ENCODE peak calls at places on chromosomes 4 and X, in six cellular contexts. V is colonic mucosa, J is left cardiac atrium, X is MG63, D is hypothalamus, Q is GM13977. O is an unnamed sample.
A peak's percentile ranks its signal among the peaks of the same experiment; 100 is the strongest.

GRCh38 chr4:112329672-112330372 is 32.7 kb downstream of the ALPK1 start:
- DNase-seq in V (no peak), Q (no peak), X (no peak), D (no peak), J (no peak), O (no peak)

GRCh38 chr4:8353912-8354453 is 84.4 kb downstream of the HTRA3 start:
- DNase-seq in V (no peak), X (peak; percentile 86), D (no peak), J (no peak), Q (no peak), O (no peak)

GRCh38 chrX:100447563-100448397 is 37.7 kb upstream of the PCDH19 start:
- DNase-seq in D (no peak), J (peak; percentile 56), V (peak; percentile 25), X (peak; percentile 42), Q (peak; percentile 44), O (peak; percentile 72)

GRCh38 chr4:41257257-41257900 is 651 bp downstream of the UCHL1 start:
- DNase-seq in Q (peak; percentile 45), D (peak; percentile 47), V (peak; percentile 32), X (peak; percentile 74), J (peak; percentile 53), O (peak; percentile 75)

GRCh38 chr4:10730019-10730418 is 45.5 kb upstream of the CLNK start:
- DNase-seq in Q (no peak), D (no peak), J (no peak), X (no peak), V (no peak), O (no peak)

GRCh38 chrX:102835504-102836146 is 101.4 kb upstream of the RAB40AL start:
- DNase-seq in J (no peak), V (no peak), Q (peak; percentile 7), X (no peak), D (no peak), O (peak; percentile 7)

GRCh38 chrX:153539171-153539978 is 21.9 kb downstream of the ATP2B3 start:
- DNase-seq in J (peak; percentile 72), D (peak; percentile 51), Q (peak; percentile 81), V (peak; percentile 68), X (peak; percentile 51), O (peak; percentile 83)

GRCh38 chr4:148016063-148016637 is 284.3 kb downstream of the ARHGAP10 start:
- DNase-seq in X (no peak), Q (no peak), V (no peak), J (no peak), D (no peak), O (no peak)

GRCh38 chr4:169060396-169061081 is 50.5 kb upstream of the CBR4 start:
- DNase-seq in J (peak; percentile 34), D (no peak), V (peak; percentile 50), X (no peak), Q (no peak), O (no peak)

GRCh38 chr4:82515705-82516104 is 46.1 kb downstream of the TMEM150C start:
- DNase-seq in J (peak; percentile 60), Q (no peak), X (peak; percentile 87), V (no peak), D (peak; percentile 35), O (no peak)

GRCh38 chr4:141066690-141067089 is 66.6 kb downstream of the RNF150 start:
- DNase-seq in V (no peak), X (no peak), Q (no peak), J (no peak), D (no peak), O (no peak)

GRCh38 chr4:53688186-53688790 is 97.0 kb upstream of the LNX1 start:
- DNase-seq in V (no peak), D (no peak), Q (peak; percentile 9), X (peak; percentile 100), J (no peak), O (no peak)

GRCh38 chr4:189838821-189839497 is 101.7 kb upstream of the FRG1 start:
- DNase-seq in D (no peak), X (no peak), J (no peak), V (no peak), Q (no peak), O (no peak)

GRCh38 chr4:68463796-68464195 is 16.5 kb downstream of the TMPRSS11E start:
- DNase-seq in Q (no peak), J (no peak), X (no peak), V (no peak), D (no peak), O (no peak)

GRCh38 chrX:2696698-2697215 is 5.7 kb downstream of the CD99 start:
- DNase-seq in D (no peak), J (no peak), V (no peak), X (peak; percentile 79), Q (peak; percentile 67), O (no peak)

GRCh38 chr4:52838729-52839722 is 23.1 kb upstream of the RASL11B start:
- DNase-seq in V (no peak), X (no peak), Q (no peak), D (no peak), J (no peak), O (no peak)

GRCh38 chr4:87075876-87076275 is 141.1 kb downstream of the AFF1 start:
- DNase-seq in V (no peak), X (no peak), Q (no peak), J (no peak), D (no peak), O (no peak)

GRCh38 chr4:1285790-1286553 is 3.7 kb upstream of the MAEA start:
- DNase-seq in V (peak; percentile 32), X (peak; percentile 41), J (no peak), D (no peak), Q (peak; percentile 44), O (no peak)

GRCh38 chr4:3644849-3645627 is 112.8 kb upstream of the LRPAP1 start:
- DNase-seq in J (peak; percentile 37), X (peak; percentile 54), V (no peak), Q (no peak), D (no peak), O (no peak)

GRCh38 chr4:44760142-44760898 is 34.0 kb upstream of the GNPDA2 start:
- DNase-seq in Q (peak; percentile 7), V (no peak), J (no peak), X (no peak), D (no peak), O (peak; percentile 19)

GRCh38 chr4:166421556-166422156 is 548.6 kb downstream of the TLL1 start:
- DNase-seq in V (no peak), Q (no peak), X (peak; percentile 98), D (no peak), J (no peak), O (no peak)

GRCh38 chr4:153722036-153722435 is 37.8 kb downstream of the RNF175 start:
- DNase-seq in X (no peak), Q (no peak), J (no peak), D (no peak), V (no peak), O (no peak)

GRCh38 chr4:38005637-38006036 is 45.4 kb downstream of the PTTG2 start:
- DNase-seq in X (no peak), V (no peak), Q (no peak), D (no peak), J (no peak), O (no peak)

GRCh38 chrX:34778961-34779360 is 121.9 kb upstream of the TMEM47 start:
- DNase-seq in D (no peak), J (no peak), X (no peak), Q (no peak), V (no peak), O (no peak)

GRCh38 chrX:154840856-154841255 is 6.4 kb upstream of the SMIM9 start:
- DNase-seq in Q (peak; percentile 42), D (no peak), J (no peak), V (no peak), X (no peak), O (peak; percentile 22)

GRCh38 chrX:1546601-1547275 is 9.8 kb upstream of the P2RY8 start:
- DNase-seq in X (no peak), V (peak; percentile 15), D (no peak), J (peak; percentile 34), Q (no peak), O (no peak)

GRCh38 chr4:168021666-168022065 is 70.7 kb upstream of the ANXA10 start:
- DNase-seq in J (no peak), V (no peak), Q (no peak), D (no peak), X (no peak), O (no peak)

GRCh38 chr4:8285143-8285975 is 15.8 kb downstream of the HTRA3 start:
- DNase-seq in V (no peak), J (peak; percentile 20), D (no peak), X (no peak), Q (no peak), O (no peak)

GRCh38 chr4:139167774-139168444 is 9.1 kb downstream of the ELF2 start:
- DNase-seq in X (no peak), V (no peak), D (no peak), Q (peak; percentile 22), J (no peak), O (no peak)

GRCh38 chr4:145352438-145353145 is 129.1 kb upstream of the SMAD1 start:
- DNase-seq in X (peak; percentile 18), V (no peak), D (peak; percentile 37), J (no peak), Q (no peak), O (no peak)

GRCh38 chr4:84726356-84726755 is 143.4 kb downstream of the CDS1 start:
- DNase-seq in J (no peak), Q (no peak), V (no peak), X (peak; percentile 2), D (no peak), O (no peak)

GRCh38 chrX:107729558-107730297 is 45.9 kb downstream of the TSC22D3 start:
- DNase-seq in D (no peak), Q (no peak), J (no peak), V (no peak), X (no peak), O (no peak)

GRCh38 chr4:27082786-27083185 is 222.1 kb downstream of the STIM2 start:
- DNase-seq in J (no peak), V (peak; percentile 3), X (no peak), Q (no peak), D (no peak), O (no peak)

GRCh38 chr4:41785665-41786064 is 37.1 kb upstream of the PHOX2B start:
- DNase-seq in D (no peak), J (no peak), Q (no peak), V (no peak), X (no peak), O (no peak)

O was measured in iPS-NIHi11.